ENCODE peak calls at places on chromosomes 6 and 20, in four cellular contexts. One of them, this sample, is unnamed.

GRCh38 chr6:54135665-54136370 is 24.6 kb downstream of the MLIP start:
- DNase-seq in IMR-90: peak
- DNase-seq in uterus: no peak
- DNase-seq in transverse colon: no peak
- DNase-seq in this sample: no peak

GRCh38 chr20:41601742-41602141 is 16.4 kb downstream of the CHD6 start:
- DNase-seq in IMR-90: no peak
- DNase-seq in uterus: no peak
- DNase-seq in transverse colon: no peak
- DNase-seq in this sample: no peak

GRCh38 chr6:80637312-80637711 is 530.8 kb downstream of the BCKDHB start:
- DNase-seq in IMR-90: peak
- DNase-seq in uterus: no peak
- DNase-seq in transverse colon: no peak
- DNase-seq in this sample: no peak

GRCh38 chr6:161125591-161125990 is 134.0 kb downstream of the MAP3K4 start:
- DNase-seq in IMR-90: no peak
- DNase-seq in uterus: no peak
- DNase-seq in transverse colon: no peak
- DNase-seq in this sample: no peak

GRCh38 chr6:155994071-155994470 is 538.4 kb upstream of the NOX3 start:
- DNase-seq in IMR-90: no peak
- DNase-seq in uterus: no peak
- DNase-seq in transverse colon: no peak
- DNase-seq in this sample: no peak

GRCh38 chr6:34580707-34581560 is 24.8 kb upstream of the SPDEF start:
- DNase-seq in IMR-90: peak
- DNase-seq in uterus: peak
- DNase-seq in transverse colon: no peak
- DNase-seq in this sample: no peak

GRCh38 chr6:101980924-101981323 is 587.4 kb downstream of the GRIK2 start:
- DNase-seq in IMR-90: no peak
- DNase-seq in uterus: no peak
- DNase-seq in transverse colon: no peak
- DNase-seq in this sample: no peak

GRCh38 chr6:79570129-79570801 is 33.0 kb upstream of the LCA5 start:
- DNase-seq in IMR-90: peak
- DNase-seq in uterus: peak
- DNase-seq in transverse colon: peak
- DNase-seq in this sample: peak

GRCh38 chr6:44297063-44298038 is 15.8 kb downstream of the AARS2 start:
- DNase-seq in IMR-90: peak
- DNase-seq in uterus: no peak
- DNase-seq in transverse colon: peak
- DNase-seq in this sample: no peak

GRCh38 chr6:1422290-1422689 is 32.9 kb downstream of the FOXF2 start:
- DNase-seq in IMR-90: no peak
- DNase-seq in uterus: no peak
- DNase-seq in transverse colon: no peak
- DNase-seq in this sample: no peak

GRCh38 chr6:140001851-140002301 is 627.4 kb upstream of the CITED2 start:
- DNase-seq in IMR-90: peak
- DNase-seq in uterus: no peak
- DNase-seq in transverse colon: no peak
- DNase-seq in this sample: no peak

GRCh38 chr20:57495978-57496377 is 29.0 kb downstream of the CTCFL start:
- DNase-seq in IMR-90: no peak
- DNase-seq in uterus: no peak
- DNase-seq in transverse colon: no peak
- DNase-seq in this sample: no peak

GRCh38 chr20:8473459-8473858 is 341.4 kb downstream of the PLCB1 start:
- DNase-seq in IMR-90: peak
- DNase-seq in uterus: no peak
- DNase-seq in transverse colon: no peak
- DNase-seq in this sample: no peak

GRCh38 chr6:98944598-98945011 is 3.1 kb downstream of the FBXL4 start:
- DNase-seq in IMR-90: peak
- DNase-seq in uterus: no peak
- DNase-seq in transverse colon: no peak
- DNase-seq in this sample: no peak

DNA sequence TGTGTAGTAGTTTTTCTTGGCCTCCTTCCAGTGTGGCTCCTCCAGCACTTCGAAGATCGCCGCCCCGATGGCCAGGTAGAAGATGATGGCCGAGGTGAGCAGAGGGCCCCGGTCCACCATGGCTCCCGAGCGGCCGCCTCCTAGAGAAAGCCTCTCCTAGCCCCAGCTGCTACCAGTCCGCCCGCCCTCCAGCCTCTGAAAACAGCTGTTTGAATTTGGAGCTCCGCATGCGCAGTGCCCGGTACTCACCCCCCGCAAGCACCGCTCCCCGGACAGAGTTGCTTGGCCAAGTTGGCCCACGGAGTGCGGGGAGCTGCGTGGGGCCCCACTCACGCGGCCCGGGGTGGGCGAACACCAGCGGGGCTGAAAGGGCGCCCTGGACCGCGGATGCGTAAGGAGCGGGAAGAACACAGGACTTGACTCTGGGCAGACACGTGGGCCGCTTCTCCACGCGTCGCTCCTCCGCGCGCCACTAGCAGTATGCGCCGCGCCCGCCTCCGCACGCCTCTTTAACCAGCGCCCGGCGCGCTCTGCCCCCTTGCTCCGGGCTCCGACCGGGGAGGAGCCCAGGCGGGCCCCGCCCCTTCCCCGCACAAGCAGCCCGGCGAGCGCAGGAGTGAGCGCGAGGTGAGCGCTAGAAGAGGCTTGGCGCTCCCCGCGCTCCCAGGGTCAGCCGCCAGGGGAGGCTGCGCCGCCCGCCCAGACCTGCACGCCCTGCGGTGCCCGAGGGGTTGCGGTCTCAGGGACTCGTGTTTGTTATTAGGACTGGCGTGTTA is at the start of gene KCNK5:
- DNase-seq in IMR-90: peak
- DNase-seq in uterus: no peak
- DNase-seq in transverse colon: peak
- DNase-seq in this sample: no peak
- TF ChIP-seq POLR2A in IMR-90: no peak
- TF ChIP-seq POLR2A in uterus: peak
- TF ChIP-seq POLR2A in transverse colon: peak
- TF ChIP-seq POLR2A in this sample: no peak

GRCh38 chr6:7542878-7543394 is 1.5 kb downstream of the DSP start:
- DNase-seq in IMR-90: peak
- DNase-seq in uterus: peak
- DNase-seq in transverse colon: peak
- DNase-seq in this sample: no peak

GRCh38 chr6:7544597-7544996 is 3.1 kb downstream of the DSP start:
- DNase-seq in IMR-90: no peak
- DNase-seq in uterus: no peak
- DNase-seq in transverse colon: no peak
- DNase-seq in this sample: no peak

GRCh38 chr6:7542065-7542877 is 800 bp downstream of the DSP start:
- DNase-seq in IMR-90: no peak
- DNase-seq in uterus: no peak
- DNase-seq in transverse colon: peak
- DNase-seq in this sample: no peak

GRCh38 chr6:7545509-7546369 is 4.3 kb downstream of the DSP start:
- DNase-seq in IMR-90: peak
- DNase-seq in uterus: no peak
- DNase-seq in transverse colon: no peak
- DNase-seq in this sample: no peak

GRCh38 chr6:7543761-7544424 is 2.4 kb downstream of the DSP start:
- DNase-seq in IMR-90: no peak
- DNase-seq in uterus: no peak
- DNase-seq in transverse colon: no peak
- DNase-seq in this sample: no peak
- TF ChIP-seq POLR2A in IMR-90: no peak
- TF ChIP-seq POLR2A in uterus: no peak
- TF ChIP-seq POLR2A in transverse colon: no peak
- TF ChIP-seq POLR2A in this sample: no peak

GRCh38 chr20:64056889-64057627 is 5.9 kb upstream of the TCEA2 start:
- DNase-seq in IMR-90: no peak
- DNase-seq in uterus: no peak
- DNase-seq in transverse colon: no peak
- DNase-seq in this sample: no peak

GRCh38 chr20:64055893-64056638 is 6.6 kb upstream of the SOX18 start:
- DNase-seq in IMR-90: peak
- DNase-seq in uterus: peak
- DNase-seq in transverse colon: no peak
- DNase-seq in this sample: no peak

GRCh38 chr20:64056639-64056888 is 6.4 kb upstream of the TCEA2 start:
- DNase-seq in IMR-90: no peak
- DNase-seq in uterus: no peak
- DNase-seq in transverse colon: no peak
- DNase-seq in this sample: no peak

GRCh38 chr20:64058536-64058935 is 4.5 kb upstream of the TCEA2 start:
- DNase-seq in IMR-90: peak
- DNase-seq in uterus: no peak
- DNase-seq in transverse colon: no peak
- DNase-seq in this sample: no peak

DNA sequence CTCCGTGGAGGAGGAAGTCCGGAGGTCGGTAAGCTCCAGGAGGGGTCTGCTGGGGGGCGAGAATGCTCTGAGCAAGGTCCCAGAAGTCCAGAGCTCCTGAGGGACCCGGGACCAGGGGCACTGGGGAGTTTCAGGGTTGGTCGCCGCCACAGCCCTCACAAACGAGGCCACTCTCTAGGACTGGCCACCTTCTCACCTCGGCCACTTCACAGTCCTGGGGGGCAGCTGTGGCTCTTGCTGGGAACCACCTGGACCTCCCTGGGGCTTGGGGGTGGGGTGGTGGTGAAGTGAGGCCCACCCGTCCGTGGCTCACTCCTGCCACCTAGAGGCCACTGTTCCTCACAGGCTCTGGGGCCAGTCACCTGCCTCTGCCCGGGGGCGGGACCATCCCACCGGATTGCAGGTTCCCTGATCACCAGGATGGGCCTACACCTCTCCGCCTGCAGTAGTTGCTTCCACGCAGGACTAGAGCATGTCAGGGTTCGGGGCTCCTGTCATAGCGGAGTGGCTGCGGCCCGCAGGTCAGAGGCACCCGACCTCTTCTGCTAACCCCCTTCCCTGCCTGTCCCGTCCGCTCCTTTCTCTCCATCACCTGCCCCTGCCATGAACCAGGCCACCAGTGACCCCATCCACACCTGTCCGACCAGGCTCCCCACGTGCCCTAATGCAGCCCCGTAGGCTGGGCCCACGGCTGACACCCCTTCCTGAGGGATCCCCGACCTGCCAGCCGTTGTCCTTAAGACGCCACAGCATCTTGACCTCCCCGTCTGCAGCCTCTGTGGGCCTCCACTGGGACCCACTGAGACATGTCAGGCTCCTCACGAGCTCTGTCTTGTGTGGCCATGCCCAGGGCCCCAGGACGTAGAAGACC is 5.1 kb upstream of the TCEA2 start:
- DNase-seq in IMR-90: peak
- DNase-seq in uterus: peak
- DNase-seq in transverse colon: peak
- DNase-seq in this sample: peak
- TF ChIP-seq POLR2A in IMR-90: no peak
- TF ChIP-seq POLR2A in uterus: no peak
- TF ChIP-seq POLR2A in transverse colon: no peak
- TF ChIP-seq POLR2A in this sample: no peak

DNA sequence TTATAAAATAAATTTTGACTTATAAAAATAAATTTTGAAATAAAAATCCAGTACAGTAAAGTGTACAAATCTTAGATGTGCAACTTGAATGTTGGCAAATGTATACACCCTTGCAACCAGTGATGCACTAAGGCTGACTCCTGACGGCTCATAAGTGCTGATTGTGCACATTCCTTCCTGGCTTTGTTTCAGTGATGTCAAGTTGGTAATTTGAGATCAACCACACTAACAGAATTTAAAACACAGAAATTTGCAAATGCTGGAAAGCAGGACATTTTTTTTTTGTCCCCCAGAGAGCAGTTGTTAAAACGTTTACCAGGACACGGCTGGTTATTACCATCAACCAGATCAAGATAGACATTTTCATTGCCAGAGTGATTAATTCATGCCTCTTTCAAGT is 735.6 kb downstream of the RFPL4B start:
- DNase-seq in IMR-90: peak
- DNase-seq in uterus: no peak
- DNase-seq in transverse colon: no peak
- DNase-seq in this sample: no peak
- TF ChIP-seq POLR2A in IMR-90: no peak
- TF ChIP-seq POLR2A in uterus: no peak
- TF ChIP-seq POLR2A in transverse colon: no peak
- TF ChIP-seq POLR2A in this sample: no peak

DNA sequence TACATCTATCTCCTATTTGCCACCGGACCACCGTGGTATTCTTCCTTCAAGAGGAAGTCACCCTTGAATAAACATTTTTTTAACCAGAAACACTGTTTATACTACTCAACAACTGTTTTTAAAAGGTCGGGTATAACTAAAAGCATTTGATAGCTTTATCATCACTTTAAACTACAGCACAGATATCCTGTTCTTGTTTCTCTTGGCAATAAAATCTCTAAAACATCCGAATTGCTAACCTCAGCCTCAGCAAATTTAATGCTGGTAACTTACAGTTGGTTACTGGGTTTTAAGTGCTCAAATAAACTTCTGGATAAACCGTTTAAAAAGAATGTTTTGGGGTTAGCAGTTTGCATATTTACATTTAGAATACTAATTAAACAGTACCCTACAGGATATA is 20.4 kb downstream of the ZUP1 start:
- DNase-seq in IMR-90: peak
- DNase-seq in uterus: no peak
- DNase-seq in transverse colon: no peak
- DNase-seq in this sample: no peak
- TF ChIP-seq POLR2A in IMR-90: no peak
- TF ChIP-seq POLR2A in uterus: no peak
- TF ChIP-seq POLR2A in transverse colon: no peak
- TF ChIP-seq POLR2A in this sample: no peak

DNA sequence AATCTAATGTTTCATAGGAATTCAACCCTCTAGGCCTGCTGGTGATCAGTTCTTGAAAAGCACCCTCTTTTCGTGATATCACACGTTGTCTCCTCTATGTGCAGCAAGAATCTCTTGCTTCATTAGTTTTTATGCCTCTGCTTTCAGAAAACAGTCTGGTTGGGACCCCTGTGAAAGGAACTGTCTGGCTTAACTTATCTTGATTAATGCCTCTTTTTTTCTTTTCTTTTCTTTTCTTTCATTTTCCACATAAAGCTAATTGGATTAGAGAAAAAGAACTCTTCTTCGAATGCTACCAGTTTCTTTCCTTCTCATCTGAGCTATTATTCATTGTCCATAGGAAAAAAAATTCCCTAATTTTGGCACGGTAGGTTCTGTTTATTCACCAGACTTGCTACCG is 21.3 kb downstream of the ZNF311 start:
- DNase-seq in IMR-90: no peak
- DNase-seq in uterus: no peak
- DNase-seq in transverse colon: no peak
- DNase-seq in this sample: no peak
- TF ChIP-seq POLR2A in IMR-90: no peak
- TF ChIP-seq POLR2A in uterus: no peak
- TF ChIP-seq POLR2A in transverse colon: no peak
- TF ChIP-seq POLR2A in this sample: no peak

GRCh38 chr6:73516712-73517489 is 3.9 kb downstream of the EEF1A1 start:
- DNase-seq in IMR-90: peak
- DNase-seq in uterus: no peak
- DNase-seq in transverse colon: no peak
- DNase-seq in this sample: no peak
- TF ChIP-seq POLR2A in IMR-90: peak
- TF ChIP-seq POLR2A in uterus: no peak
- TF ChIP-seq POLR2A in transverse colon: no peak
- TF ChIP-seq POLR2A in this sample: no peak